ENCODE peak calls at places on chromosomes 3 and 15, in nine cellular contexts. Z is colonic mucosa, L is GM23338, D is left ventricle myocardium inferior, U is PC-9, I is dorsolateral prefrontal cortex, Y is GM12865, B is Peyer's patch, S is GM06990. C is an unnamed sample.

GRCh38 chr3:28781053-28781452 is 432.4 kb upstream of the AZI2 start:
- DNase-seq in Z (no peak), L (no peak), D (no peak), U (no peak), I (no peak), Y (no peak), B (no peak), S (no peak), C (no peak)

GRCh38 chr15:34023932-34024331 is 15.1 kb downstream of the AVEN start:
- DNase-seq in Z (no peak), L (no peak), D (no peak), U (no peak), I (no peak), Y (no peak), B (no peak), S (no peak), C (no peak)

GRCh38 chr15:60912984-60913697 is 316.0 kb downstream of the RORA start:
- DNase-seq in Z (no peak), L (no peak), D (no peak), U (no peak), I (no peak), Y (peak; percentile 26), B (no peak), S (no peak), C (peak; percentile 68)

GRCh38 chr3:101940521-101940992 is 91.2 kb downstream of the NFKBIZ start:
- DNase-seq in Z (no peak), L (peak; percentile 62), D (peak; percentile 63), U (peak; percentile 49), I (no peak), Y (no peak), B (no peak), S (no peak), C (peak; percentile 85)

GRCh38 chr15:65115542-65115941 is 542 bp upstream of the UBAP1L start:
- DNase-seq in Z (no peak), L (no peak), D (no peak), U (no peak), I (no peak), Y (no peak), B (no peak), S (no peak), C (no peak)

GRCh38 chr3:195260286-195260905 is 10.6 kb downstream of the XXYLT1 start:
- DNase-seq in Z (peak; percentile 57), L (peak; percentile 84), D (no peak), U (peak; percentile 34), I (no peak), Y (peak; percentile 28), B (no peak), S (no peak), C (no peak)

GRCh38 chr3:53974314-53974713 is 82.7 kb upstream of the SELENOK start:
- DNase-seq in Z (no peak), L (no peak), D (no peak), U (no peak), I (no peak), Y (no peak), B (no peak), S (no peak), C (no peak)

GRCh38 chr3:124700880-124701684 is 29.2 kb upstream of the UMPS start:
- DNase-seq in Z (no peak), L (peak; percentile 42), D (no peak), U (no peak), I (no peak), Y (no peak), B (peak; percentile 67), S (no peak), C (peak; percentile 91)

GRCh38 chr3:81666502-81667121 is 94.8 kb downstream of the GBE1 start:
- DNase-seq in Z (no peak), L (peak; percentile 9), D (no peak), U (no peak), I (no peak), Y (peak; percentile 10), B (no peak), S (no peak), C (no peak)

GRCh38 chr3:94114667-94115066 is 51.8 kb downstream of the NSUN3 start:
- DNase-seq in Z (no peak), L (no peak), D (no peak), U (no peak), I (no peak), Y (no peak), B (no peak), S (no peak), C (no peak)

GRCh38 chr3:47440131-47440530 is 35.6 kb downstream of the SCAP start:
- DNase-seq in Z (no peak), L (peak; percentile 53), D (no peak), U (no peak), I (no peak), Y (no peak), B (no peak), S (no peak), C (no peak)

GRCh38 chr3:183490653-183491052 is 62.2 kb upstream of the MCF2L2 start:
- DNase-seq in Z (peak; percentile 87), L (peak; percentile 95), D (no peak), U (peak; percentile 97), I (no peak), Y (no peak), B (no peak), S (no peak), C (no peak)

GRCh38 chr3:3133490-3133889 is 6.8 kb downstream of the TRNT1 start:
- DNase-seq in Z (no peak), L (no peak), D (no peak), U (no peak), I (no peak), Y (no peak), B (no peak), S (no peak), C (no peak)

DNA sequence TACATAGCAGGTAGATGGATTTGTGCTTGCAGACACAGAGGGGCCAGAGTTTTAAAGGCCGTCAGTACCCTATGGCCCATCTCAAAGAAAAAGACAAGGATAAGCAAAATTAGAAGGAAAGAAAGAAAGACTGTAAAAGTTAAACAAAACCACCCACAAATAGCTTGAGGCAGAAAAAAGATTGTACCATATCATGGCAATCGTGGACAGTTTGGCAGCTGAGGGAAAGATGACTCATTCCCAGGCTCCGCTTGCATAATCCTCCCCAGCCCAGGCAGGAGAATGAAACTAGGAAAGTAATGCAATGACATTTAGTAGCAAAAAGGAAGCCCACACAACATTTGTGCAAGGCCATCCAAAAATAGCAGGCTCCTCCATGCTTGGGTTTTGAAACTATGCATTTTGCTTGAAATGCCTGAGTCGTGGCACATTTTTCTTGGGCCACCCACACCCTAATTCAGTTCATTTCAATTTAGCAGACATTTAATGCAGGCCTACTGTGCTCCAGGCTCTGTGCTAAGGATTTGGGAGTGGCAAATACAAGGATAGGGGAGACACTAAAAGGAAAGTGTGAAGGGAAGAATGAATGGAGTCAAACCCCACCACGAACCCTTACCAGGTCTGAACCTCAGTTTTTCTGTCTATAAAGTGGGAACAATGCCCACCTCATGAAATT is 40.9 kb upstream of the SMAD3 start:
- DNase-seq in Z (peak; percentile 85), L (no peak), D (peak; percentile 71), U (peak; percentile 83), I (no peak), Y (peak; percentile 69), B (no peak), S (no peak), C (no peak)
- H3K4me3 ChIP-seq in Z (no peak overlapping the region), L (no peak overlapping the region), D (no peak overlapping the region), U (no peak overlapping the region), I (no peak overlapping the region), Y (no peak overlapping the region), B (no peak overlapping the region), S (no peak overlapping the region), C (no peak overlapping the region)

GRCh38 chr3:56962922-56963321 is 97.5 kb upstream of the SPATA12 start:
- DNase-seq in Z (no peak), L (no peak), D (no peak), U (no peak), I (no peak), Y (no peak), B (no peak), S (no peak), C (no peak)
- H3K4me3 ChIP-seq in Z (no peak overlapping the region), L (no peak overlapping the region), D (no peak overlapping the region), U (no peak overlapping the region), I (no peak overlapping the region), Y (no peak overlapping the region), B (no peak overlapping the region), S (no peak overlapping the region), C (no peak overlapping the region)

GRCh38 chr3:105866656-105867653 is 1.9 kb downstream of the CBLB start:
- DNase-seq in Z (peak; percentile 24), L (peak; percentile 9), D (no peak), U (no peak), I (no peak), Y (peak; percentile 88), B (no peak), S (peak; percentile 72), C (no peak)

GRCh38 chr3:105865867-105866350 is 2.9 kb downstream of the CBLB start:
- DNase-seq in Z (no peak), L (no peak), D (no peak), U (no peak), I (no peak), Y (no peak), B (no peak), S (no peak), C (no peak)

GRCh38 chr3:105863608-105864007 is 5.2 kb downstream of the CBLB start:
- DNase-seq in Z (no peak), L (no peak), D (no peak), U (no peak), I (no peak), Y (no peak), B (no peak), S (no peak), C (no peak)

GRCh38 chr3:105867690-105868449 is 942 bp downstream of the CBLB start:
- DNase-seq in Z (no peak), L (peak; percentile 13), D (no peak), U (no peak), I (no peak), Y (no peak), B (no peak), S (no peak), C (no peak)

GRCh38 chr3:105865016-105865623 is 3.7 kb downstream of the CBLB start:
- DNase-seq in Z (no peak), L (no peak), D (no peak), U (no peak), I (no peak), Y (no peak), B (no peak), S (no peak), C (no peak)
- H3K4me3 ChIP-seq in Z (no peak overlapping the region), L (no peak overlapping the region), D (peak overlapping the region; percentile 96), U (no peak overlapping the region), I (no peak overlapping the region), Y (peak overlapping the region; percentile 100), B (no peak overlapping the region), S (no peak overlapping the region), C (no peak overlapping the region)

GRCh38 chr3:128550471-128551126 is 57.6 kb upstream of the GATA2 start:
- DNase-seq in Z (no peak), L (no peak), D (no peak), U (no peak), I (no peak), Y (no peak), B (no peak), S (no peak), C (no peak)

GRCh38 chr3:128549283-128550112 is 56.5 kb upstream of the GATA2 start:
- DNase-seq in Z (no peak), L (no peak), D (peak; percentile 70), U (no peak), I (no peak), Y (no peak), B (peak; percentile 42), S (no peak), C (peak; percentile 35)

GRCh38 chr3:128550113-128550440 is 57.1 kb upstream of the GATA2 start:
- DNase-seq in Z (no peak), L (no peak), D (no peak), U (no peak), I (no peak), Y (no peak), B (no peak), S (no peak), C (no peak)

GRCh38 chr3:128551872-128552271 is 58.9 kb upstream of the GATA2 start:
- DNase-seq in Z (no peak), L (no peak), D (no peak), U (no peak), I (no peak), Y (no peak), B (no peak), S (no peak), C (no peak)

GRCh38 chr3:128551464-128551863 is 58.5 kb upstream of the GATA2 start:
- DNase-seq in Z (no peak), L (no peak), D (no peak), U (no peak), I (no peak), Y (no peak), B (no peak), S (no peak), C (no peak)
- H3K4me3 ChIP-seq in Z (no peak overlapping the region), L (no peak overlapping the region), D (no peak overlapping the region), U (no peak overlapping the region), I (no peak overlapping the region), Y (no peak overlapping the region), B (no peak overlapping the region), S (no peak overlapping the region), C (no peak overlapping the region)